ENCODE peak calls at places on chromosomes 1 and 21, in six cellular contexts. One of them, this sample, is unnamed.

GRCh38 chr1:15758953-15759661 is 512 bp downstream of the FBLIM1 start:
- DNase-seq in left ventricle myocardium inferior: no peak
- DNase-seq in neural crest cell: no peak
- DNase-seq in AG04450: no peak
- DNase-seq in transverse colon: no peak
- DNase-seq in K562: no peak
- DNase-seq in this sample: peak

GRCh38 chr1:13583592-13583963 is at the start of gene PDPN:
- DNase-seq in transverse colon: peak
- DNase-seq in neural crest cell: peak
- DNase-seq in left ventricle myocardium inferior: peak
- DNase-seq in K562: no peak
- DNase-seq in AG04450: no peak
- DNase-seq in this sample: peak

GRCh38 chr1:110134050-110134595 is 16.2 kb upstream of the SLC6A17 start:
- DNase-seq in neural crest cell: no peak
- DNase-seq in transverse colon: no peak
- DNase-seq in K562: no peak
- DNase-seq in AG04450: no peak
- DNase-seq in left ventricle myocardium inferior: no peak
- DNase-seq in this sample: no peak

GRCh38 chr1:48442864-48443619 is 29.0 kb downstream of the SPATA6 start:
- DNase-seq in transverse colon: peak
- DNase-seq in AG04450: no peak
- DNase-seq in neural crest cell: no peak
- DNase-seq in K562: no peak
- DNase-seq in left ventricle myocardium inferior: no peak
- DNase-seq in this sample: no peak

GRCh38 chr1:87961992-87962391 is 633.3 kb downstream of the LMO4 start:
- DNase-seq in transverse colon: no peak
- DNase-seq in neural crest cell: no peak
- DNase-seq in left ventricle myocardium inferior: no peak
- DNase-seq in AG04450: no peak
- DNase-seq in K562: no peak
- DNase-seq in this sample: no peak

GRCh38 chr1:109969430-109969829 is 15.1 kb upstream of the AHCYL1 start:
- DNase-seq in AG04450: no peak
- DNase-seq in left ventricle myocardium inferior: no peak
- DNase-seq in neural crest cell: no peak
- DNase-seq in transverse colon: no peak
- DNase-seq in K562: no peak
- DNase-seq in this sample: no peak

GRCh38 chr1:215146252-215146975 is 63.9 kb downstream of the KCNK2 start:
- DNase-seq in neural crest cell: peak
- DNase-seq in K562: no peak
- DNase-seq in transverse colon: peak
- DNase-seq in left ventricle myocardium inferior: no peak
- DNase-seq in AG04450: no peak
- DNase-seq in this sample: peak

GRCh38 chr1:200624679-200625335 is 4.3 kb upstream of the KIF14 start:
- DNase-seq in left ventricle myocardium inferior: no peak
- DNase-seq in AG04450: no peak
- DNase-seq in K562: no peak
- DNase-seq in transverse colon: no peak
- DNase-seq in neural crest cell: no peak
- DNase-seq in this sample: no peak

GRCh38 chr1:93251966-93252365 is 71.4 kb downstream of the CCDC18 start:
- DNase-seq in K562: no peak
- DNase-seq in transverse colon: no peak
- DNase-seq in left ventricle myocardium inferior: no peak
- DNase-seq in AG04450: no peak
- DNase-seq in neural crest cell: no peak
- DNase-seq in this sample: no peak

GRCh38 chr21:38903578-38904193 is 98.0 kb downstream of the ETS2 start:
- DNase-seq in K562: no peak
- DNase-seq in transverse colon: no peak
- DNase-seq in AG04450: no peak
- DNase-seq in left ventricle myocardium inferior: no peak
- DNase-seq in neural crest cell: no peak
- DNase-seq in this sample: no peak

GRCh38 chr1:209784276-209785169 is at the start of gene C1orf74:
- DNase-seq in left ventricle myocardium inferior: peak
- DNase-seq in AG04450: peak
- DNase-seq in K562: peak
- DNase-seq in neural crest cell: peak
- DNase-seq in transverse colon: peak
- DNase-seq in this sample: peak
- TF ChIP-seq CTCF in left ventricle myocardium inferior: no peak
- TF ChIP-seq CTCF in AG04450: no peak
- TF ChIP-seq CTCF in K562: no peak
- TF ChIP-seq CTCF in neural crest cell: no peak
- TF ChIP-seq CTCF in transverse colon: no peak
- TF ChIP-seq CTCF in this sample: no peak

GRCh38 chr1:26584022-26584485 is 54.5 kb downstream of the RPS6KA1 start:
- DNase-seq in neural crest cell: no peak
- DNase-seq in AG04450: no peak
- DNase-seq in transverse colon: no peak
- DNase-seq in left ventricle myocardium inferior: no peak
- DNase-seq in K562: peak
- DNase-seq in this sample: no peak
- TF ChIP-seq CTCF in neural crest cell: no peak
- TF ChIP-seq CTCF in AG04450: no peak
- TF ChIP-seq CTCF in transverse colon: no peak
- TF ChIP-seq CTCF in left ventricle myocardium inferior: no peak
- TF ChIP-seq CTCF in K562: peak
- TF ChIP-seq CTCF in this sample: no peak

DNA sequence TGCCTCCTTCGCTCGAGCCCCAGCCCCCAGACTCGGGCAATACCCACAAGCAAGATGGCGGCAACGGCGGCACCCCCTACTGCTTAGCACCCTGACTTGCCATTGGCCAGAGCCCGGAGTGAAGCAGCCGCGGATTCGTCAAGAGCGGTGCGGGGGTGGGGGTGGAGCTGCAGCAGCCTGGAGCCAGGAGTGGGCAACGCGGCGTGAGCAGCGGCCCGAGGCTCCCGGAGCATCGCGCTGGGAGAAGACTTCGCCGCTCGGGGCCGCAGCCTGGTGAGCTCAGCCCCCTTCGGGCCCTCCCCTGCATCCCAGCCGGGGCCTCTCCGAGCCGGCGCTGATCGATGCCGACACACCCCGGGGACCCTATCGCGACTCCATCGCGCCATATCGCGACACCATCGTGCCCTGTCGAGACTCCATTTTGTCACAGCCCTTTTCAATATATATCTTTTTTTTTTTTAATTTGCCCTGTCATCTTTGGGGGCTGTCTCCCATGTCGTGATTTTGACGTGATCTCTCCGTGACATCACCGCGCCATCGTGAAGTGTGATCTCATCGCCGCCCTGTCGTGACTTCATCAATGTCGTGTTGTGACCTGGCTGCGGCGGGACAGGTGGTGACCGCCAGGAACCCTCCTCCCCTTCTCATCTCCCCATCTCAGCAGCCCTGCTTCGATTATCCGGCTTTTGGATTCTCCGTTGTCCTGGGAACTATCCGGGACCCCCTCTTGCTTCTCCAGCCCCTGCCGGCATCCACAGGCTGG is at the start of gene NCDN:
- DNase-seq in neural crest cell: peak
- DNase-seq in left ventricle myocardium inferior: peak
- DNase-seq in AG04450: peak
- DNase-seq in K562: peak
- DNase-seq in transverse colon: peak
- DNase-seq in this sample: peak
- TF ChIP-seq CTCF in neural crest cell: no peak
- TF ChIP-seq CTCF in left ventricle myocardium inferior: no peak
- TF ChIP-seq CTCF in AG04450: no peak
- TF ChIP-seq CTCF in K562: no peak
- TF ChIP-seq CTCF in transverse colon: no peak
- TF ChIP-seq CTCF in this sample: no peak

GRCh38 chr1:117815926-117816325 is 113.5 kb downstream of the GDAP2 start:
- DNase-seq in left ventricle myocardium inferior: no peak
- DNase-seq in transverse colon: no peak
- DNase-seq in neural crest cell: no peak
- DNase-seq in K562: peak
- DNase-seq in AG04450: no peak
- DNase-seq in this sample: no peak
- TF ChIP-seq CTCF in left ventricle myocardium inferior: peak
- TF ChIP-seq CTCF in transverse colon: no peak
- TF ChIP-seq CTCF in neural crest cell: peak
- TF ChIP-seq CTCF in K562: peak
- TF ChIP-seq CTCF in AG04450: peak
- TF ChIP-seq CTCF in this sample: no peak

DNA sequence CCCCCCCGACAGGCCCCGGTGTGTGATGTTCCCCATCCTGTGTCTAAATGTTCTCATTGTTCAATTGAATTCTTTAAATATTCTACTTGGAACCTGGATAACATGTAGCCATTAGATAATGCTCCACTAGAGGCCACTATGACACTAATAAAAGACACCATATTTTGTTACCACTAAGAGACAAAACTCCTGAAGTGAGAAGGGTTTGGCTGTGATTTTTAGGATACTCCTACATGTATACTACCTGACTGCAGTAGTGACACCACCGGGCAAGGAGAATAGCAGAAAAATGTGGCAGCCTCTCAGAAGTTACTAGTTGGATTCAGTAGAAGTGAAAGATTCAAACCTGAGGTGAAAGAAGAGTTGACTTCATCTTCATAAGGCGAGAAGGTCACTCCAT is 36.0 kb downstream of the F5 start:
- DNase-seq in left ventricle myocardium inferior: no peak
- DNase-seq in AG04450: no peak
- DNase-seq in K562: peak
- DNase-seq in neural crest cell: no peak
- DNase-seq in transverse colon: no peak
- DNase-seq in this sample: no peak
- TF ChIP-seq CTCF in left ventricle myocardium inferior: peak
- TF ChIP-seq CTCF in AG04450: peak
- TF ChIP-seq CTCF in K562: peak
- TF ChIP-seq CTCF in neural crest cell: peak
- TF ChIP-seq CTCF in transverse colon: peak
- TF ChIP-seq CTCF in this sample: peak

GRCh38 chr1:26438041-26438440 is 5.9 kb downstream of the DHDDS start:
- DNase-seq in neural crest cell: no peak
- DNase-seq in left ventricle myocardium inferior: no peak
- DNase-seq in K562: no peak
- DNase-seq in transverse colon: no peak
- DNase-seq in AG04450: no peak
- DNase-seq in this sample: no peak

GRCh38 chr1:26429741-26430140 is 2.4 kb upstream of the DHDDS start:
- DNase-seq in neural crest cell: no peak
- DNase-seq in left ventricle myocardium inferior: no peak
- DNase-seq in AG04450: no peak
- DNase-seq in transverse colon: no peak
- DNase-seq in K562: no peak
- DNase-seq in this sample: no peak

GRCh38 chr1:26432793-26433192 is 672 bp downstream of the DHDDS start:
- DNase-seq in K562: no peak
- DNase-seq in AG04450: no peak
- DNase-seq in left ventricle myocardium inferior: no peak
- DNase-seq in neural crest cell: no peak
- DNase-seq in transverse colon: peak
- DNase-seq in this sample: no peak

GRCh38 chr1:26434161-26434752 is 2.1 kb downstream of the DHDDS start:
- DNase-seq in transverse colon: no peak
- DNase-seq in neural crest cell: no peak
- DNase-seq in left ventricle myocardium inferior: no peak
- DNase-seq in AG04450: no peak
- DNase-seq in K562: no peak
- DNase-seq in this sample: no peak

GRCh38 chr1:26431979-26432695 is at the start of gene DHDDS:
- DNase-seq in transverse colon: peak
- DNase-seq in K562: peak
- DNase-seq in left ventricle myocardium inferior: peak
- DNase-seq in neural crest cell: peak
- DNase-seq in AG04450: peak
- DNase-seq in this sample: peak
- TF ChIP-seq CTCF in transverse colon: no peak
- TF ChIP-seq CTCF in K562: no peak
- TF ChIP-seq CTCF in left ventricle myocardium inferior: no peak
- TF ChIP-seq CTCF in neural crest cell: no peak
- TF ChIP-seq CTCF in AG04450: no peak
- TF ChIP-seq CTCF in this sample: no peak